ENCODE peak calls at places on chromosomes 11 and 22, in four cellular contexts. S is brain microvascular endothelial cell; J is stimulated activated CD4-positive, alpha-beta T cell treated with anti-CD3 and anti-CD28 coated beads, Interleukin-1b, Interleukin-23, amount 100 ng/mL, for 24 hours; X is heart right ventricle. H is an unnamed sample.

GRCh38 chr22:23397008-23397617 is 183.0 kb downstream of the IGLL1 start:
- DNase-seq in S (no peak), J (no peak), X (no peak), H (no peak)

GRCh38 chr11:10155793-10156490 is 138.1 kb downstream of the SBF2 start:
- DNase-seq in S (no peak), J (no peak), X (no peak), H (peak; percentile 18)

GRCh38 chr11:108216988-108217387 is 5.5 kb downstream of the NPAT start:
- DNase-seq in S (no peak), J (no peak), X (no peak), H (no peak)

GRCh38 chr11:32494629-32495028 is 59.3 kb upstream of the WT1 start:
- DNase-seq in S (no peak), J (no peak), X (no peak), H (no peak)

GRCh38 chr11:35116245-35116644 is 22.7 kb upstream of the CD44 start:
- DNase-seq in S (no peak), J (no peak), X (no peak), H (peak; percentile 54)

GRCh38 chr11:74677131-74677530 is 54.1 kb downstream of the CHRDL2 start:
- DNase-seq in S (no peak), J (no peak), X (no peak), H (no peak)

GRCh38 chr11:75204685-75205667 is 35.6 kb upstream of the TPBGL start:
- DNase-seq in S (peak; percentile 85), J (peak; percentile 72), X (peak; percentile 90), H (peak; percentile 87)

GRCh38 chr11:67996622-67997459 is 7.1 kb downstream of the UNC93B1 start:
- DNase-seq in S (peak; percentile 32), J (no peak), X (peak; percentile 67), H (peak; percentile 36)

GRCh38 chr22:25702571-25703167 is 39.3 kb upstream of the MYO18B start:
- DNase-seq in S (peak; percentile 7), J (no peak), X (no peak), H (no peak)

GRCh38 chr11:19829109-19829790 is 116.6 kb downstream of the NAV2 start:
- DNase-seq in S (no peak), J (no peak), X (no peak), H (no peak)